ENCODE peak calls at places on chromosomes 2 and 18, in five cellular contexts. J is nephron progenitor cell, E is HCT116, N is HTR-8/SVneo, G is mucosa of gallbladder. D is an unnamed sample.

GRCh38 chr2:61017003-61017555 is 441 bp upstream of the PEX13 start:
- DNase-seq in J (peak), E (peak), N (peak), G (peak), D (peak)

GRCh38 chr2:142104134-142104758 is 26.6 kb downstream of the LRP1B start:
- DNase-seq in J (no peak), E (no peak), N (no peak), G (no peak), D (no peak)

GRCh38 chr18:51196116-51196810 is 1.2 kb downstream of the MEX3C start:
- DNase-seq in J (peak), E (no peak), N (no peak), G (peak), D (peak)

GRCh38 chr2:75619992-75620740 is 26.4 kb upstream of the MRPL19 start:
- DNase-seq in J (no peak), E (no peak), N (no peak), G (no peak), D (no peak)

GRCh38 chr2:240598311-240598911 is 11.9 kb downstream of the CAPN10 start:
- DNase-seq in J (no peak), E (no peak), N (no peak), G (no peak), D (no peak)

GRCh38 chr2:220476877-220477276 is 849.4 kb downstream of the SLC4A3 start:
- DNase-seq in J (no peak), E (no peak), N (no peak), G (no peak), D (no peak)

GRCh38 chr2:31694444-31694843 is 113.7 kb upstream of the SRD5A2 start:
- DNase-seq in J (no peak), E (peak), N (no peak), G (no peak), D (no peak)

GRCh38 chr2:239827511-239827865 is 197.7 kb downstream of the NDUFA10 start:
- DNase-seq in J (no peak), E (no peak), N (no peak), G (no peak), D (no peak)

GRCh38 chr2:195612515-195613495 is 44.2 kb upstream of the SLC39A10 start:
- DNase-seq in J (peak), E (no peak), N (peak), G (no peak), D (no peak)

GRCh38 chr2:153871231-153872221 is at the start of gene GALNT13:
- DNase-seq in J (peak), E (no peak), N (peak), G (peak), D (no peak)